ENCODE peak calls at places on chromosome 12, in four cellular contexts. I is GM12865, J is ascending aorta, Y is endothelial cell. R is an unnamed sample.
A peak's percentile ranks its signal among the peaks of the same experiment; 100 is the strongest.

GRCh38 chr12:3896851-3897351 is 23.7 kb upstream of the PARP11 start:
- DNase-seq in I (no peak), J (no peak), Y (no peak), R (no peak)

GRCh38 chr12:31386364-31386777 is 60.4 kb upstream of the SINHCAF start:
- DNase-seq in I (no peak), Y (no peak), J (no peak), R (no peak)

GRCh38 chr12:114038962-114039361 is 72.8 kb upstream of the RBM19 start:
- DNase-seq in I (no peak), J (no peak), Y (no peak), R (no peak)

GRCh38 chr12:116244001-116244400 is 33.5 kb downstream of the MED13L start:
- DNase-seq in Y (no peak), I (no peak), J (no peak), R (no peak)

GRCh38 chr12:1047898-1048660 is 57.1 kb downstream of the ERC1 start:
- DNase-seq in J (no peak), I (no peak), Y (no peak), R (no peak)

GRCh38 chr12:109358154-109358869 is 10.6 kb downstream of the MYO1H start:
- DNase-seq in I (peak; percentile 82), J (no peak), Y (no peak), R (no peak)

GRCh38 chr12:132783917-132784531 is 22.4 kb upstream of the ANKLE2 start:
- DNase-seq in J (no peak), Y (no peak), I (no peak), R (no peak)

GRCh38 chr12:132492951-132493350 is 3.0 kb downstream of the FBRSL1 start:
- DNase-seq in I (no peak), Y (no peak), J (no peak), R (no peak)

GRCh38 chr12:13982010-13982409 is 608 bp upstream of the GRIN2B start:
- DNase-seq in J (no peak), I (peak; percentile 11), Y (peak; percentile 76), R (no peak)

GRCh38 chr12:122106891-122107660 is 28.5 kb downstream of the MLXIP start:
- DNase-seq in I (no peak), Y (no peak), J (no peak), R (no peak)

GRCh38 chr12:10331642-10332239 is 24.1 kb downstream of the KLRD1 start:
- DNase-seq in Y (peak; percentile 18), J (no peak), I (peak; percentile 49), R (no peak)

GRCh38 chr12:63952980-63953379 is 108.5 kb downstream of the SRGAP1 start:
- DNase-seq in J (no peak), I (no peak), Y (no peak), R (no peak)

GRCh38 chr12:104935892-104936291 is 22.2 kb downstream of the SLC41A2 start:
- DNase-seq in J (no peak), I (no peak), Y (no peak), R (no peak)

GRCh38 chr12:31647106-31647505 is 12.4 kb upstream of the ETFBKMT start:
- DNase-seq in I (no peak), J (no peak), Y (no peak), R (no peak)

GRCh38 chr12:68809190-68810026 is 1.4 kb downstream of the MDM2 start:
- DNase-seq in J (no peak), I (no peak), Y (no peak), R (no peak)

GRCh38 chr12:9064815-9065606 is 50.7 kb downstream of the A2M start:
- DNase-seq in J (no peak), I (no peak), Y (peak; percentile 33), R (no peak)

GRCh38 chr12:1277905-1278304 is 286.9 kb downstream of the ERC1 start:
- DNase-seq in Y (no peak), J (no peak), I (peak; percentile 61), R (no peak)

GRCh38 chr12:27981874-27982273 is 9.3 kb upstream of the PTHLH start:
- DNase-seq in I (no peak), Y (no peak), J (no peak), R (no peak)

GRCh38 chr12:13727707-13728147 is 253.7 kb downstream of the GRIN2B start:
- DNase-seq in I (no peak), Y (no peak), J (no peak), R (no peak)

GRCh38 chr12:111287125-111287900 is 81.6 kb downstream of the PHETA1 start:
- DNase-seq in I (no peak), Y (no peak), J (no peak), R (no peak)

GRCh38 chr12:55797550-55797949 is 20.0 kb downstream of the SARNP start:
- DNase-seq in Y (no peak), I (no peak), J (no peak), R (no peak)

GRCh38 chr12:107484219-107484618 is 201.4 kb upstream of the PWP1 start:
- DNase-seq in J (no peak), I (no peak), Y (no peak), R (no peak)

GRCh38 chr12:15404485-15404884 is 82.2 kb downstream of the PTPRO start:
- DNase-seq in Y (no peak), J (no peak), I (no peak), R (no peak)

GRCh38 chr12:116421785-116422538 is 137.2 kb upstream of the MAP1LC3B2 start:
- DNase-seq in J (no peak), Y (no peak), I (no peak), R (no peak)

GRCh38 chr12:58051378-58051777 is 110.0 kb downstream of the ATP23 start:
- DNase-seq in Y (no peak), I (no peak), J (no peak), R (no peak)

GRCh38 chr12:123807002-123807401 is 44.9 kb downstream of the DNAH10 start:
- DNase-seq in J (no peak), Y (no peak), I (no peak), R (no peak)

GRCh38 chr12:123805119-123805518 is 43.0 kb downstream of the DNAH10 start:
- DNase-seq in I (no peak), J (no peak), Y (no peak), R (no peak)

GRCh38 chr12:123798518-123798917 is 36.4 kb downstream of the DNAH10 start:
- DNase-seq in Y (no peak), J (no peak), I (no peak), R (no peak)

GRCh38 chr12:123799227-123799626 is 37.1 kb downstream of the DNAH10 start:
- DNase-seq in J (no peak), Y (no peak), I (no peak), R (no peak)

GRCh38 chr12:123801573-123802178 is 39.6 kb downstream of the DNAH10 start:
- DNase-seq in J (no peak), I (peak; percentile 43), Y (no peak), R (no peak)
- TF ChIP-seq CTCF in J (no peak), I (peak; percentile 32), Y (peak; percentile 40), R (no peak)

GRCh38 chr12:2457215-2458112 is 337.3 kb upstream of the FKBP4 start:
- DNase-seq in J (no peak), I (no peak), Y (no peak), R (no peak)
- TF ChIP-seq CTCF in J (no peak), I (no peak), Y (no peak), R (no peak)

GRCh38 chr12:95721320-95721719 is 69.2 kb downstream of the NTN4 start:
- DNase-seq in Y (no peak), J (no peak), I (peak; percentile 18), R (no peak)

GRCh38 chr12:95717336-95717928 is 73.1 kb downstream of the NTN4 start:
- DNase-seq in Y (no peak), J (no peak), I (no peak), R (no peak)

GRCh38 chr12:95718772-95719171 is 71.8 kb downstream of the NTN4 start:
- DNase-seq in J (no peak), I (no peak), Y (no peak), R (no peak)

GRCh38 chr12:95715177-95715576 is 75.4 kb downstream of the NTN4 start:
- DNase-seq in Y (no peak), I (no peak), J (no peak), R (no peak)

GRCh38 chr12:95718001-95718400 is 72.6 kb downstream of the NTN4 start:
- DNase-seq in I (no peak), Y (no peak), J (no peak), R (no peak)
- TF ChIP-seq CTCF in I (no peak), Y (no peak), J (no peak), R (no peak)

GRCh38 chr12:44672042-44672441 is 204.1 kb downstream of the NELL2 start:
- DNase-seq in Y (no peak), J (no peak), I (no peak), R (no peak)

GRCh38 chr12:44668443-44668842 is 207.7 kb downstream of the NELL2 start:
- DNase-seq in I (no peak), Y (no peak), J (no peak), R (no peak)

DNA sequence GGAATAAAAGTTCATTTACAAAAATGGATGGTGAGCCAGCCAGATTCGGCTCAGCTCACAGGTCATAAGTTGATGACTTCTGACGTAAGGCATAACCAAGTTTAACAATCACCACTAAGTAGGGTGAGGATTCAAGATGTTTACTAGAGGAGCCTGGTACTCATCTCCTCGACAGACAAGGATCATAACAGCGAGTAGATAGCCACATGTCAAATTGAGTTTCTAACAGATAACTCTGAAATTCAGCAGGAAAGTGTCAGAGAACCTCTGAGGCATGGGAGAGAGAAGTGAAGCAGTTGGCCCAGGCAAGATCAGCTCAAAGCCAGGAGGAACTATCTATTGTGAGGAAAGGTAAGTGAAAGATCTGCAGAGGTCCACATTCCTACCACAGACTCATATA is 208.7 kb downstream of the NELL2 start:
- DNase-seq in I (no peak), Y (no peak), J (no peak), R (no peak)
- TF ChIP-seq CTCF in I (no peak), Y (no peak), J (no peak), R (no peak)

GRCh38 chr12:91620949-91621348 is 438.3 kb upstream of the DCN start:
- DNase-seq in J (no peak), I (no peak), Y (no peak), R (no peak)
- TF ChIP-seq CTCF in J (no peak), I (no peak), Y (no peak), R (no peak)

GRCh38 chr12:25970082-25970481 is 11.6 kb downstream of the RASSF8 start:
- DNase-seq in Y (no peak), I (no peak), J (no peak), R (no peak)

GRCh38 chr12:25975179-25975578 is 16.7 kb downstream of the RASSF8 start:
- DNase-seq in J (no peak), I (no peak), Y (no peak), R (no peak)

GRCh38 chr12:25970916-25971674 is 12.6 kb downstream of the RASSF8 start:
- DNase-seq in Y (no peak), I (no peak), J (no peak), R (no peak)

GRCh38 chr12:25972783-25973182 is 14.3 kb downstream of the RASSF8 start:
- DNase-seq in J (no peak), I (no peak), Y (no peak), R (no peak)

GRCh38 chr12:25971675-25972035 is 13.2 kb downstream of the RASSF8 start:
- DNase-seq in J (no peak), Y (no peak), I (no peak), R (no peak)
- TF ChIP-seq CTCF in J (no peak), Y (no peak), I (no peak), R (no peak)